ENCODE peak calls at places on chromosomes 3 and 15, in eight cellular contexts. One of them, this sample, is unnamed.

GRCh38 chr15:47551079-47551478 is 166.2 kb upstream of the SEMA6D start:
- DNase-seq in Panc1: no peak
- DNase-seq in type B pancreatic cell: no peak
- DNase-seq in stimulated activated CD4-positive, alpha-beta T cell treated with anti-CD3 and anti-CD28 coated beads, TNF-alpha, amount 100 ng/mL, for 4 hours: no peak
- DNase-seq in RCC 7860: no peak
- DNase-seq in mammary epithelial cell: no peak
- DNase-seq in astrocyte of the spinal cord: no peak
- DNase-seq in NAMALWA: no peak
- DNase-seq in this sample: no peak

GRCh38 chr3:51642462-51642861 is 28.6 kb upstream of the TEX264 start:
- DNase-seq in stimulated activated CD4-positive, alpha-beta T cell treated with anti-CD3 and anti-CD28 coated beads, TNF-alpha, amount 100 ng/mL, for 4 hours: no peak
- DNase-seq in mammary epithelial cell: no peak
- DNase-seq in RCC 7860: no peak
- DNase-seq in NAMALWA: peak; percentile 25
- DNase-seq in Panc1: no peak
- DNase-seq in type B pancreatic cell: no peak
- DNase-seq in astrocyte of the spinal cord: no peak
- DNase-seq in this sample: no peak

GRCh38 chr15:71312194-71312708 is 197.0 kb downstream of the THSD4 start:
- DNase-seq in NAMALWA: no peak
- DNase-seq in Panc1: no peak
- DNase-seq in type B pancreatic cell: no peak
- DNase-seq in astrocyte of the spinal cord: no peak
- DNase-seq in RCC 7860: no peak
- DNase-seq in mammary epithelial cell: no peak
- DNase-seq in stimulated activated CD4-positive, alpha-beta T cell treated with anti-CD3 and anti-CD28 coated beads, TNF-alpha, amount 100 ng/mL, for 4 hours: no peak
- DNase-seq in this sample: no peak

GRCh38 chr3:57803647-57804081 is 47.6 kb downstream of the SLMAP start:
- DNase-seq in type B pancreatic cell: no peak
- DNase-seq in NAMALWA: no peak
- DNase-seq in Panc1: peak; percentile 82
- DNase-seq in astrocyte of the spinal cord: peak; percentile 92
- DNase-seq in mammary epithelial cell: peak; percentile 97
- DNase-seq in RCC 7860: peak; percentile 88
- DNase-seq in stimulated activated CD4-positive, alpha-beta T cell treated with anti-CD3 and anti-CD28 coated beads, TNF-alpha, amount 100 ng/mL, for 4 hours: no peak
- DNase-seq in this sample: no peak

GRCh38 chr3:40083066-40083465 is 226.4 kb upstream of the EIF1B start:
- DNase-seq in stimulated activated CD4-positive, alpha-beta T cell treated with anti-CD3 and anti-CD28 coated beads, TNF-alpha, amount 100 ng/mL, for 4 hours: no peak
- DNase-seq in RCC 7860: no peak
- DNase-seq in type B pancreatic cell: no peak
- DNase-seq in NAMALWA: no peak
- DNase-seq in astrocyte of the spinal cord: no peak
- DNase-seq in mammary epithelial cell: no peak
- DNase-seq in Panc1: no peak
- DNase-seq in this sample: no peak

GRCh38 chr3:53286727-53287412 is 31.0 kb upstream of the TKT start:
- DNase-seq in RCC 7860: no peak
- DNase-seq in NAMALWA: no peak
- DNase-seq in Panc1: no peak
- DNase-seq in stimulated activated CD4-positive, alpha-beta T cell treated with anti-CD3 and anti-CD28 coated beads, TNF-alpha, amount 100 ng/mL, for 4 hours: no peak
- DNase-seq in type B pancreatic cell: no peak
- DNase-seq in astrocyte of the spinal cord: peak; percentile 64
- DNase-seq in mammary epithelial cell: no peak
- DNase-seq in this sample: no peak

GRCh38 chr15:95410757-95411156 is 919.7 kb upstream of the NR2F2 start:
- DNase-seq in type B pancreatic cell: no peak
- DNase-seq in mammary epithelial cell: no peak
- DNase-seq in NAMALWA: no peak
- DNase-seq in Panc1: no peak
- DNase-seq in stimulated activated CD4-positive, alpha-beta T cell treated with anti-CD3 and anti-CD28 coated beads, TNF-alpha, amount 100 ng/mL, for 4 hours: no peak
- DNase-seq in RCC 7860: no peak
- DNase-seq in astrocyte of the spinal cord: no peak
- DNase-seq in this sample: no peak

GRCh38 chr15:47987908-47988532 is 132.8 kb upstream of the SLC24A5 start:
- DNase-seq in stimulated activated CD4-positive, alpha-beta T cell treated with anti-CD3 and anti-CD28 coated beads, TNF-alpha, amount 100 ng/mL, for 4 hours: no peak
- DNase-seq in RCC 7860: peak; percentile 48
- DNase-seq in astrocyte of the spinal cord: peak; percentile 71
- DNase-seq in NAMALWA: peak; percentile 68
- DNase-seq in mammary epithelial cell: peak; percentile 32
- DNase-seq in Panc1: peak; percentile 8
- DNase-seq in type B pancreatic cell: no peak
- DNase-seq in this sample: peak; percentile 90

GRCh38 chr15:49084285-49084570 is 38.0 kb upstream of the SECISBP2L start:
- DNase-seq in stimulated activated CD4-positive, alpha-beta T cell treated with anti-CD3 and anti-CD28 coated beads, TNF-alpha, amount 100 ng/mL, for 4 hours: no peak
- DNase-seq in NAMALWA: no peak
- DNase-seq in mammary epithelial cell: no peak
- DNase-seq in type B pancreatic cell: no peak
- DNase-seq in RCC 7860: no peak
- DNase-seq in astrocyte of the spinal cord: no peak
- DNase-seq in Panc1: no peak
- DNase-seq in this sample: no peak

GRCh38 chr3:36362216-36362615 is 18.1 kb upstream of the STAC start:
- DNase-seq in mammary epithelial cell: peak; percentile 56
- DNase-seq in RCC 7860: peak; percentile 76
- DNase-seq in Panc1: no peak
- DNase-seq in stimulated activated CD4-positive, alpha-beta T cell treated with anti-CD3 and anti-CD28 coated beads, TNF-alpha, amount 100 ng/mL, for 4 hours: no peak
- DNase-seq in type B pancreatic cell: no peak
- DNase-seq in astrocyte of the spinal cord: peak; percentile 39
- DNase-seq in NAMALWA: no peak
- DNase-seq in this sample: no peak

GRCh38 chr3:189331002-189331418 is 159.2 kb downstream of the TPRG1 start:
- DNase-seq in type B pancreatic cell: no peak
- DNase-seq in NAMALWA: no peak
- DNase-seq in stimulated activated CD4-positive, alpha-beta T cell treated with anti-CD3 and anti-CD28 coated beads, TNF-alpha, amount 100 ng/mL, for 4 hours: no peak
- DNase-seq in RCC 7860: no peak
- DNase-seq in Panc1: no peak
- DNase-seq in astrocyte of the spinal cord: peak; percentile 16
- DNase-seq in mammary epithelial cell: no peak
- DNase-seq in this sample: no peak

GRCh38 chr3:48595075-48595525 is at the start of gene COL7A1:
- DNase-seq in Panc1: no peak
- DNase-seq in RCC 7860: no peak
- DNase-seq in astrocyte of the spinal cord: no peak
- DNase-seq in mammary epithelial cell: no peak
- DNase-seq in type B pancreatic cell: no peak
- DNase-seq in stimulated activated CD4-positive, alpha-beta T cell treated with anti-CD3 and anti-CD28 coated beads, TNF-alpha, amount 100 ng/mL, for 4 hours: no peak
- DNase-seq in NAMALWA: no peak
- DNase-seq in this sample: no peak